ENCODE peak calls at places on chromosomes 3 and 15, in four cellular contexts. One of them, this sample, is unnamed. For H3K36me3 and H3K4me1, the result is how much of the 10 kb centered on the place peaks cover.

GRCh38 chr3:33403756-33404155 is 36.4 kb downstream of the UBP1 start:
- DNase-seq in ovary: no peak
- DNase-seq in fibroblast of lung: no peak
- DNase-seq in mesenchymal stem cell: no peak
- DNase-seq in this sample: no peak

GRCh38 chr3:105807146-105807545 is 61.7 kb downstream of the CBLB start:
- DNase-seq in mesenchymal stem cell: no peak
- DNase-seq in ovary: no peak
- DNase-seq in fibroblast of lung: no peak
- DNase-seq in this sample: no peak

GRCh38 chr3:40181182-40181581 is 128.3 kb upstream of the EIF1B start:
- DNase-seq in fibroblast of lung: no peak
- DNase-seq in ovary: no peak
- DNase-seq in mesenchymal stem cell: no peak
- DNase-seq in this sample: no peak

GRCh38 chr3:170353485-170353884 is 4.0 kb upstream of the SKIL start:
- DNase-seq in mesenchymal stem cell: no peak
- DNase-seq in ovary: no peak
- DNase-seq in fibroblast of lung: no peak
- DNase-seq in this sample: no peak

GRCh38 chr15:44010114-44010513 is 183.3 kb downstream of the WDR76 start:
- DNase-seq in ovary: no peak
- DNase-seq in mesenchymal stem cell: peak
- DNase-seq in fibroblast of lung: peak
- DNase-seq in this sample: no peak

GRCh38 chr3:136612512-136612911 is 139.7 kb downstream of the STAG1 start:
- DNase-seq in mesenchymal stem cell: no peak
- DNase-seq in ovary: no peak
- DNase-seq in fibroblast of lung: no peak
- DNase-seq in this sample: no peak

GRCh38 chr15:34851007-34851406 is 55.7 kb upstream of the ACTC1 start:
- DNase-seq in ovary: no peak
- DNase-seq in fibroblast of lung: no peak
- DNase-seq in mesenchymal stem cell: no peak
- DNase-seq in this sample: no peak

GRCh38 chr3:193347507-193348501 is 30.7 kb downstream of the ATP13A5 start:
- DNase-seq in mesenchymal stem cell: no peak
- DNase-seq in ovary: no peak
- DNase-seq in fibroblast of lung: no peak
- DNase-seq in this sample: no peak

GRCh38 chr15:85337398-85338074 is 42.9 kb upstream of the AKAP13 start:
- DNase-seq in ovary: no peak
- DNase-seq in mesenchymal stem cell: no peak
- DNase-seq in fibroblast of lung: no peak
- DNase-seq in this sample: no peak

GRCh38 chr3:115626006-115626409 is 2.7 kb downstream of the GAP43 start:
- DNase-seq in fibroblast of lung: no peak
- DNase-seq in mesenchymal stem cell: no peak
- DNase-seq in ovary: no peak
- DNase-seq in this sample: no peak

GRCh38 chr3:459376-459710 is 262.8 kb downstream of the CHL1 start:
- DNase-seq in fibroblast of lung: no peak
- DNase-seq in ovary: no peak
- DNase-seq in mesenchymal stem cell: no peak
- DNase-seq in this sample: no peak

GRCh38 chr3:458614-459375 is 262.2 kb downstream of the CHL1 start:
- DNase-seq in ovary: no peak
- DNase-seq in mesenchymal stem cell: no peak
- DNase-seq in fibroblast of lung: no peak
- DNase-seq in this sample: no peak

GRCh38 chr3:463793-464192 is 267.2 kb downstream of the CHL1 start:
- DNase-seq in mesenchymal stem cell: no peak
- DNase-seq in fibroblast of lung: no peak
- DNase-seq in ovary: no peak
- DNase-seq in this sample: no peak

GRCh38 chr3:464255-464654 is 267.7 kb downstream of the CHL1 start:
- DNase-seq in ovary: no peak
- DNase-seq in mesenchymal stem cell: no peak
- DNase-seq in fibroblast of lung: no peak
- DNase-seq in this sample: no peak

GRCh38 chr3:462851-463250 is 266.3 kb downstream of the CHL1 start:
- DNase-seq in ovary: no peak
- DNase-seq in fibroblast of lung: no peak
- DNase-seq in mesenchymal stem cell: no peak
- DNase-seq in this sample: no peak
- H3K27ac ChIP-seq in ovary: no peak
- H3K27ac ChIP-seq in fibroblast of lung: no peak
- H3K27ac ChIP-seq in mesenchymal stem cell: no peak
- H3K27ac ChIP-seq in this sample: no peak

GRCh38 chr3:125053304-125053699 is 2.5 kb downstream of the HEG1 start:
- DNase-seq in fibroblast of lung: no peak
- DNase-seq in ovary: no peak
- DNase-seq in mesenchymal stem cell: no peak
- DNase-seq in this sample: no peak

GRCh38 chr3:125052671-125053303 is 3.0 kb downstream of the HEG1 start:
- DNase-seq in ovary: no peak
- DNase-seq in fibroblast of lung: peak
- DNase-seq in mesenchymal stem cell: peak
- DNase-seq in this sample: no peak

GRCh38 chr3:125050486-125051172 is 5.2 kb downstream of the HEG1 start:
- DNase-seq in fibroblast of lung: no peak
- DNase-seq in mesenchymal stem cell: no peak
- DNase-seq in ovary: no peak
- DNase-seq in this sample: no peak

GRCh38 chr3:125051205-125051604 is 4.6 kb downstream of the HEG1 start:
- DNase-seq in ovary: no peak
- DNase-seq in mesenchymal stem cell: no peak
- DNase-seq in fibroblast of lung: no peak
- DNase-seq in this sample: no peak

GRCh38 chr3:125051715-125052581 is 3.8 kb downstream of the HEG1 start:
- DNase-seq in ovary: peak
- DNase-seq in fibroblast of lung: peak
- DNase-seq in mesenchymal stem cell: peak
- DNase-seq in this sample: no peak
- H3K36me3 ChIP-seq in ovary: under half
- H3K36me3 ChIP-seq in fibroblast of lung: under half
- H3K36me3 ChIP-seq in mesenchymal stem cell: under half
- H3K36me3 ChIP-seq in this sample: under half

DNA sequence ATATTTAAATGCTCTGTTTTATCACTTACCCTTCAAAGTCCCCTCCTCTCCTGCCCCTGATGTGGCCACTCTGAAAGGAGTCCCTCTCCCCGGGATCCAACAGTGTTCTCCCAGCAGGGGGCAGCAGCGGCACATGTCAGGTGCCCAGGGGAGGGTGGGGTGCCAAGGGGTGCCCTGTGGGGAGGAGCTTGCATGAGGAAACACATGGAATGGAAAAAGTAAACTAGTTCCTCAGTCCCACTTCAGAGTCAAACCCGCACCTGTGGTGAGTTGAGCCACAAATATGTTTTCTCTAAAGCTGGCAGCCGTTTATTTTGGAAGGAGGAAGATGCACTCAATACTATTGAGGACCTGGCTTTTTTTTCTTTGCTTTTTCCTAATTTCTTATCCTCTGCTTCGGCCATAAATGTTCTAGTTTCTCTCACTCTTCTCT is 30.1 kb upstream of the NRROS start:
- DNase-seq in fibroblast of lung: peak
- DNase-seq in ovary: peak
- DNase-seq in mesenchymal stem cell: peak
- DNase-seq in this sample: peak
- H3K4me1 ChIP-seq in fibroblast of lung: under half
- H3K4me1 ChIP-seq in ovary: under half
- H3K4me1 ChIP-seq in mesenchymal stem cell: under half
- H3K4me1 ChIP-seq in this sample: under half

GRCh38 chr3:155232605-155233004 is 60.9 kb downstream of the STRIT1 start:
- DNase-seq in ovary: peak
- DNase-seq in mesenchymal stem cell: peak
- DNase-seq in fibroblast of lung: peak
- DNase-seq in this sample: no peak
- H3K27ac ChIP-seq in ovary: no peak
- H3K27ac ChIP-seq in mesenchymal stem cell: no peak
- H3K27ac ChIP-seq in fibroblast of lung: no peak
- H3K27ac ChIP-seq in this sample: no peak

GRCh38 chr15:88463870-88464532 is 3.2 kb downstream of the MRPL46 start:
- DNase-seq in mesenchymal stem cell: no peak
- DNase-seq in ovary: no peak
- DNase-seq in fibroblast of lung: no peak
- DNase-seq in this sample: no peak

GRCh38 chr15:88467073-88467934 is at the start of the genes MRPL46 and MRPS11:
- DNase-seq in fibroblast of lung: peak
- DNase-seq in mesenchymal stem cell: peak
- DNase-seq in ovary: peak
- DNase-seq in this sample: peak

GRCh38 chr15:88467935-88468528 is 524 bp downstream of the MRPS11 start:
- DNase-seq in mesenchymal stem cell: peak
- DNase-seq in fibroblast of lung: peak
- DNase-seq in ovary: no peak
- DNase-seq in this sample: no peak

GRCh38 chr15:88469321-88469720 is 1.8 kb downstream of the MRPS11 start:
- DNase-seq in ovary: no peak
- DNase-seq in mesenchymal stem cell: no peak
- DNase-seq in fibroblast of lung: no peak
- DNase-seq in this sample: no peak

DNA sequence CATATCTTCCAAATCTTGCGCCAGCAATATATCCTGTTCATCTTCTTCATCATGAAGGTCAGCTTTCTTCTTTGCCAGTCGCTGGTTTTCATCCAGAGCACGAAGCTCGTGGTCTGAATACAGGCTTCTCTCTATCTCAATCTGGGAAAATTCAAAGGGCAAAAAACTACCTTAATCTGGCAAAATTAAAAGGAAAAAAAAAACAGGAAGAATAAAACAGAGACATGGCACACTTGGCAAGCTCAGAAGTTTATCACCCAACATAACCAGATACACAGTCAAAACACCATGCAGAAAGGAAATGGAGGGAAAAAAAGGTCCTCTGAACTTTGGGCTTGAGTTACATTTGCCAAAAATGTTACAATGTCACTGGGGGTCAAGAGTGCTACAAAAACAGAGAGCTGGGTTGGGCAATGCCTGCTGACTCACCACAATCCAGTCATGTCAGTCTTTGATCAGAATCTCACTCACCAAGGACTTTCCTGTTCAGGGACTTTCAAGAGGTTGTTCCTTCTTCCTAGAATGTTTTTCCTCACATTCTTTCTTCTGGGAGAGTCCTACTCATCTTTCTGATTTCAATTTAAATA is 1.5 kb downstream of the MRPL46 start:
- DNase-seq in fibroblast of lung: peak
- DNase-seq in mesenchymal stem cell: peak
- DNase-seq in ovary: no peak
- DNase-seq in this sample: no peak
- H3K36me3 ChIP-seq in fibroblast of lung: under half
- H3K36me3 ChIP-seq in mesenchymal stem cell: under half
- H3K36me3 ChIP-seq in ovary: under half
- H3K36me3 ChIP-seq in this sample: under half

GRCh38 chr3:53038679-53039375 is 7.0 kb downstream of the SFMBT1 start:
- DNase-seq in mesenchymal stem cell: no peak
- DNase-seq in fibroblast of lung: no peak
- DNase-seq in ovary: no peak
- DNase-seq in this sample: no peak

GRCh38 chr3:53032609-53033008 is 13.3 kb downstream of the SFMBT1 start:
- DNase-seq in fibroblast of lung: no peak
- DNase-seq in mesenchymal stem cell: no peak
- DNase-seq in ovary: no peak
- DNase-seq in this sample: no peak

GRCh38 chr3:53039376-53039752 is 6.5 kb downstream of the SFMBT1 start:
- DNase-seq in fibroblast of lung: no peak
- DNase-seq in ovary: no peak
- DNase-seq in mesenchymal stem cell: no peak
- DNase-seq in this sample: no peak

GRCh38 chr3:53040361-53040820 is 5.5 kb downstream of the SFMBT1 start:
- DNase-seq in mesenchymal stem cell: no peak
- DNase-seq in fibroblast of lung: no peak
- DNase-seq in ovary: no peak
- DNase-seq in this sample: no peak

DNA sequence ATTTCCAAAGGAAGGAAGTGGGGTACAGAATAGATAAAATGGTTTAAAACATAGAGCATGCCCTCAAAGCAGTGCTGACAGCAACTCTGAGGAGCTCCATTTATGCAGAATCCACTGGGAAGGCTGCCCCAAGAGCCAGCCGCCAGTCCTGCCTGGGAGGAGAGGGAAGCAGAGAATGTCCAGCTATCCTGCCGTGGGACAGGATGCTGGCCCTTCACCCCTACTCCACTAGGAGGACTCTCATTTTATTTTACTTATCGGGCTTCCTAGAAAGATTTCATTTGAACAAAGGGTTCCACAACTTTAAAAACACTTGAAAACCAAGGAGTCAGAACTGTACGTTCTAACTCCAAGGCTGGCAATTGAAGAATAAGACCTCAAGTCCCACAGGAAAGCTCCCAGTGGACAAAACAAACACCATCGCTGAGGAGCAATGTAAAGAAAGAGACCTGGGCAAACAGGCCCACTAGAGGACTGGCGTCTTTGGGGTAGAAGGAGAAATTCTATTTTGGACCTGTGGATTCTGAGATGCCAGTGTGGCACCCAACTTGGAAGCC is 9.7 kb downstream of the SFMBT1 start:
- DNase-seq in ovary: no peak
- DNase-seq in fibroblast of lung: no peak
- DNase-seq in mesenchymal stem cell: no peak
- DNase-seq in this sample: no peak
- H3K4me1 ChIP-seq in ovary: under half
- H3K4me1 ChIP-seq in fibroblast of lung: under half
- H3K4me1 ChIP-seq in mesenchymal stem cell: under half
- H3K4me1 ChIP-seq in this sample: under half

This sample was measured in iPS DF 6.9.